ENCODE peak calls at places on chromosomes 3 and 15, in ten cellular contexts. U, F, B, Y, V, N, T, I, S and E are unnamed samples.
A peak's percentile ranks its signal among the peaks of the same experiment; 100 is the strongest.

GRCh38 chr15:35724626-35725025 is 178.7 kb upstream of the DPH6 start:
- DNase-seq in U (no peak), F (no peak), B (peak; percentile 47), Y (no peak), V (no peak), N (no peak), T (no peak), I (no peak), S (no peak), E (no peak)

GRCh38 chr15:90161946-90162345 is 39.2 kb upstream of the SEMA4B start:
- DNase-seq in U (no peak), F (no peak), B (no peak), Y (no peak), V (peak; percentile 40), N (no peak), T (peak; percentile 1), I (no peak), S (no peak), E (no peak)

GRCh38 chr3:183381179-183381578 is 47.2 kb downstream of the MCF2L2 start:
- DNase-seq in U (no peak), F (no peak), B (peak; percentile 80), Y (no peak), V (no peak), N (no peak), T (no peak), I (peak; percentile 3), S (no peak), E (no peak)

GRCh38 chr3:125461896-125462295 is 58.1 kb downstream of the SNX4 start:
- DNase-seq in U (no peak), F (no peak), B (no peak), Y (no peak), V (no peak), N (no peak), T (no peak), I (no peak), S (no peak), E (no peak)

GRCh38 chr15:37109151-37109912 is 9.0 kb upstream of the MEIS2 start:
- DNase-seq in U (no peak), F (peak; percentile 48), B (no peak), Y (no peak), V (no peak), N (no peak), T (no peak), I (no peak), S (no peak), E (no peak)

GRCh38 chr3:48784426-48785120 is 63.1 kb downstream of the PRKAR2A start:
- DNase-seq in U (no peak), F (no peak), B (peak; percentile 58), Y (no peak), V (no peak), N (no peak), T (no peak), I (peak; percentile 59), S (no peak), E (peak; percentile 49)

GRCh38 chr15:44729394-44729913 is 6.9 kb upstream of the TRIM69 start:
- DNase-seq in U (no peak), F (no peak), B (no peak), Y (peak; percentile 53), V (no peak), N (no peak), T (no peak), I (no peak), S (no peak), E (no peak)

GRCh38 chr3:115581347-115582135 is 41.8 kb upstream of the GAP43 start:
- DNase-seq in U (no peak), F (no peak), B (peak; percentile 52), Y (no peak), V (no peak), N (peak; percentile 43), T (no peak), I (no peak), S (no peak), E (no peak)

GRCh38 chr3:121637922-121638321 is 22.8 kb downstream of the HCLS1 start:
- DNase-seq in U (no peak), F (no peak), B (no peak), Y (no peak), V (no peak), N (no peak), T (no peak), I (no peak), S (no peak), E (no peak)

GRCh38 chr3:151843275-151843674 is 29.4 kb downstream of the AADAC start:
- DNase-seq in U (no peak), F (no peak), B (no peak), Y (no peak), V (no peak), N (no peak), T (no peak), I (no peak), S (no peak), E (no peak)

GRCh38 chr3:69444980-69445379 is 59.1 kb upstream of the FRMD4B start:
- DNase-seq in U (no peak), F (no peak), B (peak; percentile 29), Y (no peak), V (no peak), N (no peak), T (no peak), I (no peak), S (no peak), E (no peak)

DNA sequence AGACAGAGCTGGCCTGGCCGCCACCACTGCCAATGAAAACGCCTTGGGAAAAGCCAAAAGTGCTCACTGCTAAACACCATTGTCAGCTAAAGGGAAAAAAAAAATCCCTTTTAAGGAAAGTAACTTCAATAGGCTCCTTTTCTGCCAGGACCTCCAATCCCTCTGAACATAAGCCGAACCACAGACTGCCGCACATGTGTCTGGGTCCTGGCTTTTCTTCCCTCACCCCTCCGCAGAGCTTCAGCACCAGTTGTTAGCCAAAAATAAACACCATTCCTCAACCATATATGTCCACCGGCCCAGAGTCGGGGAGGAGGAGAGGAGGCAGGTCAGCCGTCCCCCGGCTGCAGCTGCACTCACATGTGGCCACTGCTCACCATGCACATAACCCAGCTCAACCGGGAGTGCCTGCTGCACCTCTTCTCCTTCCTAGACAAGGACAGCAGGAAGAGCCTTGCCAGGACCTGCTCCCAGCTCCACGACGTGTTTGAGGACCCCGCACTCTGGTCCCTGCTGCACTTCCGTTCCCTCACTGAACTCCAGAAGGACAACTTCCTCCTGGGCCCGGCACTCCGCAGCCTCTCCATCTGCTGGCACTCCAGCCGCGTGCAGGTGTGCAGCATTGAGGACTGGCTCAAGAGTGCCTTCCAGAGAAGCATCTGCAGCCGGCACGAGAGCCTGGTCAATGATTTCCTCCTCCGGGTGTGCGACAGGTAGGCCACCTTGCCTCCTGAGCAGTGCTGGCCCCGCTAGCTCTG is at the start of gene FBXL22:
- DNase-seq in U (no peak), F (no peak), B (no peak), Y (peak; percentile 61), V (no peak), N (peak; percentile 26), T (peak; percentile 76), I (peak; percentile 78), S (peak; percentile 35), E (no peak)
- H3K4me3 ChIP-seq in U (peak within 1 kb of the TSS; percentile 39), F (no peak within 1 kb of the TSS), B (no peak within 1 kb of the TSS), Y (peak within 1 kb of the TSS; percentile 27), V (no peak within 1 kb of the TSS), N (no peak within 1 kb of the TSS), T (no peak within 1 kb of the TSS), I (peak within 1 kb of the TSS; percentile 25), S (no peak within 1 kb of the TSS), E (no peak within 1 kb of the TSS)

GRCh38 chr3:132032959-132033358 is 1.9 kb downstream of the CPNE4 start:
- DNase-seq in U (no peak), F (no peak), B (no peak), Y (no peak), V (no peak), N (no peak), T (no peak), I (no peak), S (no peak), E (no peak)

GRCh38 chr3:132033471-132033870 is 1.3 kb downstream of the CPNE4 start:
- DNase-seq in U (no peak), F (no peak), B (no peak), Y (no peak), V (no peak), N (no peak), T (no peak), I (no peak), S (no peak), E (no peak)

GRCh38 chr3:132034486-132035464 is at the start of gene CPNE4:
- DNase-seq in U (peak; percentile 62), F (peak; percentile 90), B (peak; percentile 10), Y (peak; percentile 87), V (peak; percentile 67), N (peak; percentile 93), T (peak; percentile 92), I (peak; percentile 21), S (peak; percentile 46), E (peak; percentile 38)

GRCh38 chr3:132038198-132038825 is 3.5 kb upstream of the CPNE4 start:
- DNase-seq in U (no peak), F (no peak), B (peak; percentile 60), Y (no peak), V (no peak), N (peak; percentile 48), T (no peak), I (no peak), S (no peak), E (no peak)

GRCh38 chr3:132034097-132034485 is 723 bp downstream of the CPNE4 start:
- DNase-seq in U (no peak), F (no peak), B (no peak), Y (no peak), V (no peak), N (no peak), T (no peak), I (no peak), S (no peak), E (no peak)
- H3K4me3 ChIP-seq in U (no peak overlapping the region), F (peak overlapping the region; percentile 69), B (no peak overlapping the region), Y (peak overlapping the region; percentile 12), V (no peak overlapping the region), N (no peak overlapping the region), T (no peak overlapping the region), I (no peak overlapping the region), S (no peak overlapping the region), E (peak overlapping the region; percentile 43)

GRCh38 chr15:68528891-68529290 is 49.9 kb upstream of the CORO2B start:
- DNase-seq in U (no peak), F (no peak), B (peak; percentile 52), Y (no peak), V (no peak), N (no peak), T (no peak), I (no peak), S (no peak), E (peak; percentile 70)
- H3K4me3 ChIP-seq in U (no peak overlapping the region), F (no peak overlapping the region), B (peak overlapping the region; percentile 21), Y (peak overlapping the region; percentile 14), V (no peak overlapping the region), N (no peak overlapping the region), T (no peak overlapping the region), I (no peak overlapping the region), S (no peak overlapping the region), E (no peak overlapping the region)

GRCh38 chr15:32683906-32684584 is 33.8 kb upstream of the GREM1 start:
- DNase-seq in U (no peak), F (no peak), B (peak; percentile 88), Y (no peak), V (no peak), N (no peak), T (no peak), I (peak; percentile 61), S (peak; percentile 78), E (peak; percentile 96)
- H3K4me3 ChIP-seq in U (no peak overlapping the region), F (no peak overlapping the region), B (no peak overlapping the region), Y (no peak overlapping the region), V (no peak overlapping the region), N (no peak overlapping the region), T (no peak overlapping the region), I (no peak overlapping the region), S (no peak overlapping the region), E (no peak overlapping the region)

GRCh38 chr3:36557708-36558100 is 177.4 kb downstream of the STAC start:
- DNase-seq in U (no peak), F (no peak), B (no peak), Y (no peak), V (no peak), N (no peak), T (no peak), I (no peak), S (no peak), E (no peak)
- H3K4me3 ChIP-seq in U (no peak overlapping the region), F (no peak overlapping the region), B (no peak overlapping the region), Y (no peak overlapping the region), V (no peak overlapping the region), N (no peak overlapping the region), T (no peak overlapping the region), I (no peak overlapping the region), S (no peak overlapping the region), E (no peak overlapping the region)